ENCODE peak calls at places on chromosomes 12 and 14, in nine cellular contexts. One of them, this sample, is unnamed.

GRCh38 chr12:105031061-105031807 is 45.1 kb downstream of the NOPCHAP1 start:
- DNase-seq in T-helper 1 cell: no peak
- DNase-seq in stimulated activated naive CD8-positive, alpha-beta T cell treated with anti-CD3 and anti-CD28 coated beads, Interleukin-15, Interleukin-2, amounts not matched to agents 100 U/mL and 50 U/mL, for 24 hours: no peak
- DNase-seq in AG08396: no peak
- DNase-seq in iPS-NIHi11: no peak
- DNase-seq in neural progenitor cell: no peak
- DNase-seq in stimulated activated CD4-positive, alpha-beta T cell treated with anti-CD3 and anti-CD28 coated beads, Interleukin-4, amount 100 ng/mL, for 24 hours: no peak
- DNase-seq in effector memory CD4-positive, alpha-beta T cell: no peak
- DNase-seq in foreskin melanocyte: no peak
- DNase-seq in this sample: no peak

GRCh38 chr14:89542768-89543419 is 125.9 kb upstream of the FOXN3 start:
- DNase-seq in T-helper 1 cell: no peak
- DNase-seq in stimulated activated naive CD8-positive, alpha-beta T cell treated with anti-CD3 and anti-CD28 coated beads, Interleukin-15, Interleukin-2, amounts not matched to agents 100 U/mL and 50 U/mL, for 24 hours: no peak
- DNase-seq in AG08396: no peak
- DNase-seq in iPS-NIHi11: no peak
- DNase-seq in neural progenitor cell: no peak
- DNase-seq in stimulated activated CD4-positive, alpha-beta T cell treated with anti-CD3 and anti-CD28 coated beads, Interleukin-4, amount 100 ng/mL, for 24 hours: no peak
- DNase-seq in effector memory CD4-positive, alpha-beta T cell: no peak
- DNase-seq in foreskin melanocyte: no peak
- DNase-seq in this sample: no peak

GRCh38 chr14:94354638-94355185 is 31.6 kb upstream of the SERPINA6 start:
- DNase-seq in T-helper 1 cell: no peak
- DNase-seq in stimulated activated naive CD8-positive, alpha-beta T cell treated with anti-CD3 and anti-CD28 coated beads, Interleukin-15, Interleukin-2, amounts not matched to agents 100 U/mL and 50 U/mL, for 24 hours: no peak
- DNase-seq in AG08396: no peak
- DNase-seq in iPS-NIHi11: no peak
- DNase-seq in neural progenitor cell: no peak
- DNase-seq in stimulated activated CD4-positive, alpha-beta T cell treated with anti-CD3 and anti-CD28 coated beads, Interleukin-4, amount 100 ng/mL, for 24 hours: no peak
- DNase-seq in effector memory CD4-positive, alpha-beta T cell: no peak
- DNase-seq in foreskin melanocyte: no peak
- DNase-seq in this sample: no peak

GRCh38 chr12:69412655-69413054 is 53.1 kb downstream of the YEATS4 start:
- DNase-seq in T-helper 1 cell: no peak
- DNase-seq in stimulated activated naive CD8-positive, alpha-beta T cell treated with anti-CD3 and anti-CD28 coated beads, Interleukin-15, Interleukin-2, amounts not matched to agents 100 U/mL and 50 U/mL, for 24 hours: no peak
- DNase-seq in AG08396: no peak
- DNase-seq in iPS-NIHi11: no peak
- DNase-seq in neural progenitor cell: no peak
- DNase-seq in stimulated activated CD4-positive, alpha-beta T cell treated with anti-CD3 and anti-CD28 coated beads, Interleukin-4, amount 100 ng/mL, for 24 hours: no peak
- DNase-seq in effector memory CD4-positive, alpha-beta T cell: no peak
- DNase-seq in foreskin melanocyte: no peak
- DNase-seq in this sample: no peak

GRCh38 chr12:23140710-23141109 is 515.7 kb downstream of the ETNK1 start:
- DNase-seq in T-helper 1 cell: no peak
- DNase-seq in stimulated activated naive CD8-positive, alpha-beta T cell treated with anti-CD3 and anti-CD28 coated beads, Interleukin-15, Interleukin-2, amounts not matched to agents 100 U/mL and 50 U/mL, for 24 hours: no peak
- DNase-seq in AG08396: no peak
- DNase-seq in iPS-NIHi11: no peak
- DNase-seq in neural progenitor cell: no peak
- DNase-seq in stimulated activated CD4-positive, alpha-beta T cell treated with anti-CD3 and anti-CD28 coated beads, Interleukin-4, amount 100 ng/mL, for 24 hours: no peak
- DNase-seq in effector memory CD4-positive, alpha-beta T cell: no peak
- DNase-seq in foreskin melanocyte: no peak
- DNase-seq in this sample: no peak

GRCh38 chr12:103623716-103624115 is 36.6 kb downstream of the STAB2 start:
- DNase-seq in T-helper 1 cell: no peak
- DNase-seq in stimulated activated naive CD8-positive, alpha-beta T cell treated with anti-CD3 and anti-CD28 coated beads, Interleukin-15, Interleukin-2, amounts not matched to agents 100 U/mL and 50 U/mL, for 24 hours: no peak
- DNase-seq in AG08396: no peak
- DNase-seq in iPS-NIHi11: no peak
- DNase-seq in neural progenitor cell: no peak
- DNase-seq in stimulated activated CD4-positive, alpha-beta T cell treated with anti-CD3 and anti-CD28 coated beads, Interleukin-4, amount 100 ng/mL, for 24 hours: no peak
- DNase-seq in effector memory CD4-positive, alpha-beta T cell: no peak
- DNase-seq in foreskin melanocyte: no peak
- DNase-seq in this sample: no peak

GRCh38 chr12:127363392-127363791 is 903.6 kb upstream of the TMEM132C start:
- DNase-seq in T-helper 1 cell: no peak
- DNase-seq in stimulated activated naive CD8-positive, alpha-beta T cell treated with anti-CD3 and anti-CD28 coated beads, Interleukin-15, Interleukin-2, amounts not matched to agents 100 U/mL and 50 U/mL, for 24 hours: no peak
- DNase-seq in AG08396: no peak
- DNase-seq in iPS-NIHi11: no peak
- DNase-seq in neural progenitor cell: peak; percentile 61
- DNase-seq in stimulated activated CD4-positive, alpha-beta T cell treated with anti-CD3 and anti-CD28 coated beads, Interleukin-4, amount 100 ng/mL, for 24 hours: no peak
- DNase-seq in effector memory CD4-positive, alpha-beta T cell: no peak
- DNase-seq in foreskin melanocyte: no peak
- DNase-seq in this sample: no peak

GRCh38 chr12:3168775-3169221 is 91.6 kb downstream of the TSPAN9 start:
- DNase-seq in T-helper 1 cell: no peak
- DNase-seq in stimulated activated naive CD8-positive, alpha-beta T cell treated with anti-CD3 and anti-CD28 coated beads, Interleukin-15, Interleukin-2, amounts not matched to agents 100 U/mL and 50 U/mL, for 24 hours: peak; percentile 61
- DNase-seq in AG08396: peak; percentile 81
- DNase-seq in iPS-NIHi11: peak; percentile 54
- DNase-seq in neural progenitor cell: no peak
- DNase-seq in stimulated activated CD4-positive, alpha-beta T cell treated with anti-CD3 and anti-CD28 coated beads, Interleukin-4, amount 100 ng/mL, for 24 hours: peak; percentile 16
- DNase-seq in effector memory CD4-positive, alpha-beta T cell: no peak
- DNase-seq in foreskin melanocyte: no peak
- DNase-seq in this sample: no peak

GRCh38 chr12:51341259-51342007 is 5.0 kb downstream of the CELA1 start:
- DNase-seq in T-helper 1 cell: peak; percentile 56
- DNase-seq in stimulated activated naive CD8-positive, alpha-beta T cell treated with anti-CD3 and anti-CD28 coated beads, Interleukin-15, Interleukin-2, amounts not matched to agents 100 U/mL and 50 U/mL, for 24 hours: peak; percentile 71
- DNase-seq in AG08396: peak; percentile 77
- DNase-seq in iPS-NIHi11: peak; percentile 78
- DNase-seq in neural progenitor cell: peak; percentile 84
- DNase-seq in stimulated activated CD4-positive, alpha-beta T cell treated with anti-CD3 and anti-CD28 coated beads, Interleukin-4, amount 100 ng/mL, for 24 hours: peak; percentile 77
- DNase-seq in effector memory CD4-positive, alpha-beta T cell: peak; percentile 47
- DNase-seq in foreskin melanocyte: peak; percentile 66
- DNase-seq in this sample: peak; percentile 45

GRCh38 chr12:49733219-49734017 is 7.9 kb upstream of the TMBIM6 start:
- DNase-seq in T-helper 1 cell: no peak
- DNase-seq in stimulated activated naive CD8-positive, alpha-beta T cell treated with anti-CD3 and anti-CD28 coated beads, Interleukin-15, Interleukin-2, amounts not matched to agents 100 U/mL and 50 U/mL, for 24 hours: no peak
- DNase-seq in AG08396: no peak
- DNase-seq in iPS-NIHi11: peak; percentile 51
- DNase-seq in neural progenitor cell: peak; percentile 30
- DNase-seq in stimulated activated CD4-positive, alpha-beta T cell treated with anti-CD3 and anti-CD28 coated beads, Interleukin-4, amount 100 ng/mL, for 24 hours: no peak
- DNase-seq in effector memory CD4-positive, alpha-beta T cell: no peak
- DNase-seq in foreskin melanocyte: no peak
- DNase-seq in this sample: no peak

GRCh38 chr14:91004987-91005386 is 55.5 kb downstream of the RPS6KA5 start:
- DNase-seq in T-helper 1 cell: no peak
- DNase-seq in stimulated activated naive CD8-positive, alpha-beta T cell treated with anti-CD3 and anti-CD28 coated beads, Interleukin-15, Interleukin-2, amounts not matched to agents 100 U/mL and 50 U/mL, for 24 hours: no peak
- DNase-seq in AG08396: no peak
- DNase-seq in iPS-NIHi11: no peak
- DNase-seq in neural progenitor cell: no peak
- DNase-seq in stimulated activated CD4-positive, alpha-beta T cell treated with anti-CD3 and anti-CD28 coated beads, Interleukin-4, amount 100 ng/mL, for 24 hours: no peak
- DNase-seq in effector memory CD4-positive, alpha-beta T cell: no peak
- DNase-seq in foreskin melanocyte: no peak
- DNase-seq in this sample: no peak

GRCh38 chr14:54085841-54086240 is 129.2 kb upstream of the BMP4 start:
- DNase-seq in T-helper 1 cell: no peak
- DNase-seq in stimulated activated naive CD8-positive, alpha-beta T cell treated with anti-CD3 and anti-CD28 coated beads, Interleukin-15, Interleukin-2, amounts not matched to agents 100 U/mL and 50 U/mL, for 24 hours: no peak
- DNase-seq in AG08396: no peak
- DNase-seq in iPS-NIHi11: no peak
- DNase-seq in neural progenitor cell: no peak
- DNase-seq in stimulated activated CD4-positive, alpha-beta T cell treated with anti-CD3 and anti-CD28 coated beads, Interleukin-4, amount 100 ng/mL, for 24 hours: no peak
- DNase-seq in effector memory CD4-positive, alpha-beta T cell: no peak
- DNase-seq in foreskin melanocyte: no peak
- DNase-seq in this sample: no peak

GRCh38 chr12:22333751-22334695 is 484 bp downstream of the ST8SIA1 start:
- DNase-seq in T-helper 1 cell: no peak
- DNase-seq in stimulated activated naive CD8-positive, alpha-beta T cell treated with anti-CD3 and anti-CD28 coated beads, Interleukin-15, Interleukin-2, amounts not matched to agents 100 U/mL and 50 U/mL, for 24 hours: peak; percentile 11
- DNase-seq in AG08396: peak; percentile 6
- DNase-seq in iPS-NIHi11: peak; percentile 27
- DNase-seq in neural progenitor cell: peak; percentile 41
- DNase-seq in stimulated activated CD4-positive, alpha-beta T cell treated with anti-CD3 and anti-CD28 coated beads, Interleukin-4, amount 100 ng/mL, for 24 hours: peak; percentile 29
- DNase-seq in effector memory CD4-positive, alpha-beta T cell: no peak
- DNase-seq in foreskin melanocyte: no peak
- DNase-seq in this sample: no peak

GRCh38 chr12:26195641-26196423 is 459 bp downstream of the SSPN start:
- DNase-seq in T-helper 1 cell: no peak
- DNase-seq in stimulated activated naive CD8-positive, alpha-beta T cell treated with anti-CD3 and anti-CD28 coated beads, Interleukin-15, Interleukin-2, amounts not matched to agents 100 U/mL and 50 U/mL, for 24 hours: peak; percentile 25
- DNase-seq in AG08396: peak; percentile 46
- DNase-seq in iPS-NIHi11: peak; percentile 50
- DNase-seq in neural progenitor cell: peak; percentile 58
- DNase-seq in stimulated activated CD4-positive, alpha-beta T cell treated with anti-CD3 and anti-CD28 coated beads, Interleukin-4, amount 100 ng/mL, for 24 hours: no peak
- DNase-seq in effector memory CD4-positive, alpha-beta T cell: no peak
- DNase-seq in foreskin melanocyte: peak; percentile 53
- DNase-seq in this sample: no peak

GRCh38 chr12:64675795-64676194 is 65.5 kb downstream of the RASSF3 start:
- DNase-seq in T-helper 1 cell: no peak
- DNase-seq in stimulated activated naive CD8-positive, alpha-beta T cell treated with anti-CD3 and anti-CD28 coated beads, Interleukin-15, Interleukin-2, amounts not matched to agents 100 U/mL and 50 U/mL, for 24 hours: no peak
- DNase-seq in AG08396: no peak
- DNase-seq in iPS-NIHi11: no peak
- DNase-seq in neural progenitor cell: no peak
- DNase-seq in stimulated activated CD4-positive, alpha-beta T cell treated with anti-CD3 and anti-CD28 coated beads, Interleukin-4, amount 100 ng/mL, for 24 hours: no peak
- DNase-seq in effector memory CD4-positive, alpha-beta T cell: no peak
- DNase-seq in foreskin melanocyte: peak; percentile 66
- DNase-seq in this sample: no peak

GRCh38 chr12:51922762-51923505 is 15.6 kb downstream of the ACVRL1 start:
- DNase-seq in T-helper 1 cell: no peak
- DNase-seq in stimulated activated naive CD8-positive, alpha-beta T cell treated with anti-CD3 and anti-CD28 coated beads, Interleukin-15, Interleukin-2, amounts not matched to agents 100 U/mL and 50 U/mL, for 24 hours: no peak
- DNase-seq in AG08396: peak; percentile 49
- DNase-seq in iPS-NIHi11: no peak
- DNase-seq in neural progenitor cell: no peak
- DNase-seq in stimulated activated CD4-positive, alpha-beta T cell treated with anti-CD3 and anti-CD28 coated beads, Interleukin-4, amount 100 ng/mL, for 24 hours: no peak
- DNase-seq in effector memory CD4-positive, alpha-beta T cell: no peak
- DNase-seq in foreskin melanocyte: no peak
- DNase-seq in this sample: no peak

This sample was measured in NCI-H1694 treated with DMSO at 0.1 percent for 48 hours.